ENCODE peak calls at places on chromosomes 13 and 19, in five cellular contexts. B, K, A, S and C are unnamed samples.

GRCh38 chr13:67224148-67224846 is 5.8 kb downstream of the PCDH9 start:
- DNase-seq in B (peak), K (peak), A (peak), S (peak), C (no peak)

GRCh38 chr19:11192957-11193939 is 4.1 kb downstream of the KANK2 start:
- DNase-seq in B (no peak), K (no peak), A (no peak), S (no peak), C (no peak)

GRCh38 chr19:18440421-18440877 is 2.5 kb upstream of the ISYNA1 start:
- DNase-seq in B (no peak), K (no peak), A (no peak), S (peak), C (peak)

GRCh38 chr13:34617684-34618083 is 324.4 kb upstream of the NBEA start:
- DNase-seq in B (no peak), K (no peak), A (no peak), S (no peak), C (no peak)

GRCh38 chr13:112871742-112872141 is 97.3 kb upstream of the MCF2L start:
- DNase-seq in B (no peak), K (no peak), A (peak), S (no peak), C (no peak)

GRCh38 chr19:48760514-48761221 is 5.3 kb downstream of the FGF21 start:
- DNase-seq in B (no peak), K (no peak), A (no peak), S (no peak), C (peak)

GRCh38 chr19:4310247-4311121 is 6.1 kb downstream of the FSD1 start:
- DNase-seq in B (no peak), K (no peak), A (no peak), S (no peak), C (no peak)

GRCh38 chr13:57073983-57074382 is 66.7 kb upstream of the PRR20A start:
- DNase-seq in B (no peak), K (no peak), A (no peak), S (no peak), C (no peak)

GRCh38 chr13:57970404-57970803 is 338.9 kb downstream of the PCDH17 start:
- DNase-seq in B (no peak), K (no peak), A (no peak), S (no peak), C (no peak)

GRCh38 chr19:6532244-6532999 is 1.6 kb downstream of the TNFSF9 start:
- DNase-seq in B (no peak), K (no peak), A (no peak), S (peak), C (peak)

GRCh38 chr19:38673030-38673429 is 25.6 kb downstream of the ACTN4 start:
- DNase-seq in B (no peak), K (no peak), A (no peak), S (no peak), C (no peak)

GRCh38 chr13:69571606-69572323 is 535.9 kb upstream of the ATXN8OS start:
- DNase-seq in B (no peak), K (no peak), A (no peak), S (no peak), C (no peak)

GRCh38 chr13:79741006-79741405 is 260.1 kb downstream of the NDFIP2 start:
- DNase-seq in B (no peak), K (peak), A (no peak), S (no peak), C (no peak)

GRCh38 chr19:926595-927043 is 784 bp downstream of the ARID3A start:
- DNase-seq in B (no peak), K (no peak), A (no peak), S (no peak), C (peak)

GRCh38 chr13:41496420-41497234 is 39.3 kb downstream of the RGCC start:
- DNase-seq in B (no peak), K (peak), A (no peak), S (no peak), C (no peak)

GRCh38 chr13:38024431-38024830 is 154.9 kb upstream of the TRPC4 start:
- DNase-seq in B (no peak), K (no peak), A (no peak), S (no peak), C (no peak)

GRCh38 chr13:114108894-114109293 is 23.5 kb downstream of the RASA3 start:
- DNase-seq in B (peak), K (no peak), A (peak), S (no peak), C (no peak)

GRCh38 chr19:55461974-55462628 is 659 bp upstream of the ISOC2 start:
- DNase-seq in B (no peak), K (peak), A (no peak), S (no peak), C (no peak)

GRCh38 chr19:8462601-8463000 is 17.8 kb downstream of the HNRNPM start:
- DNase-seq in B (no peak), K (no peak), A (no peak), S (no peak), C (no peak)

GRCh38 chr19:15519433-15519976 is 11.2 kb downstream of the CYP4F22 start:
- DNase-seq in B (no peak), K (no peak), A (no peak), S (no peak), C (no peak)

GRCh38 chr19:10952809-10953208 is 8.0 kb upstream of the SMARCA4 start:
- DNase-seq in B (no peak), K (no peak), A (no peak), S (no peak), C (no peak)

GRCh38 chr19:51020988-51021651 is 1.6 kb upstream of the KLK10 start:
- DNase-seq in B (no peak), K (peak), A (no peak), S (no peak), C (no peak)

GRCh38 chr13:39038569-39038898 is 278 bp downstream of the NHLRC3 start:
- DNase-seq in B (no peak), K (no peak), A (peak), S (peak), C (peak)

GRCh38 chr19:21483589-21484170 is 21.7 kb upstream of the ZNF429 start:
- DNase-seq in B (peak), K (no peak), A (peak), S (peak), C (peak)

GRCh38 chr19:46478356-46478986 is 7.1 kb upstream of the PNMA8A start:
- DNase-seq in B (no peak), K (peak), A (no peak), S (no peak), C (no peak)

GRCh38 chr19:48341006-48341405 is 15.7 kb downstream of the EMP3 start:
- DNase-seq in B (no peak), K (peak), A (no peak), S (no peak), C (no peak)

GRCh38 chr19:48926909-48927308 is 6.6 kb upstream of the DHDH start:
- DNase-seq in B (no peak), K (peak), A (no peak), S (no peak), C (no peak)

GRCh38 chr19:679418-680286 is 3.5 kb downstream of the FSTL3 start:
- DNase-seq in B (no peak), K (peak), A (peak), S (no peak), C (no peak)

GRCh38 chr13:29100739-29101138 is 280.6 kb downstream of the MTUS2 start:
- DNase-seq in B (no peak), K (no peak), A (no peak), S (no peak), C (no peak)

GRCh38 chr13:106176103-106176502 is 359.4 kb downstream of the EFNB2 start:
- DNase-seq in B (no peak), K (peak), A (no peak), S (no peak), C (no peak)

GRCh38 chr13:31160857-31161582 is 684 bp downstream of the HSPH1 start:
- DNase-seq in B (peak), K (peak), A (peak), S (peak), C (peak)

GRCh38 chr13:107124129-107124718 is 556.3 kb upstream of the ARGLU1 start:
- DNase-seq in B (no peak), K (peak), A (no peak), S (no peak), C (no peak)

GRCh38 chr13:27770809-27771208 is 21.5 kb upstream of the GSX1 start:
- DNase-seq in B (no peak), K (peak), A (peak), S (no peak), C (peak)

GRCh38 chr13:24652346-24652745 is 27.9 kb upstream of the ATP12A start:
- DNase-seq in B (no peak), K (no peak), A (peak), S (no peak), C (no peak)

DNA sequence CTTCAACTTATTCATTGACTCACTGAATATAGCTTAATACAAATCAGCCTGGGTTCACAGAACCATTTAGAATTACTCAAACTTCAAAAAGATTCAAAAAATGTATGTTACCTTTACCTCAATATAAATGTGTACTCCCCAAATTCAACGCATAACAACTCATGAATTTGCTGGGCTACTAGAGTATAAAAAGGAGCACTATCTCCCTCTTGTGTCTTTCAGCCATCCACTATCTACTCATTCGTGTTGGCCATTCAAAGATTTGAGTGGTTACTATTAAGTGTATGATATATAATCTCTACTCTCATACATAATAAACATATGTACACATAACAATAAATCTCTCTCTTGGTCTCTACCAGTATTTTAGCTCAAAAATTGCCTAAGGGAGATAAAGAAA is 20.3 kb downstream of the INTS6 start:
- DNase-seq in B (no peak), K (no peak), A (no peak), S (no peak), C (no peak)
- TF ChIP-seq CTCF in B (no peak), K (no peak), A (no peak), S (no peak), C (no peak)

GRCh38 chr13:20397896-20398295 is 127.8 kb downstream of the CRYL1 start:
- DNase-seq in B (no peak), K (no peak), A (peak), S (no peak), C (no peak)

GRCh38 chr13:20400774-20401173 is 124.9 kb downstream of the CRYL1 start:
- DNase-seq in B (no peak), K (peak), A (peak), S (no peak), C (no peak)

GRCh38 chr13:20399961-20400360 is 125.7 kb downstream of the CRYL1 start:
- DNase-seq in B (no peak), K (no peak), A (peak), S (no peak), C (no peak)

GRCh38 chr13:20398459-20398858 is 127.2 kb downstream of the CRYL1 start:
- DNase-seq in B (no peak), K (no peak), A (no peak), S (no peak), C (no peak)

GRCh38 chr13:20399515-20399914 is 126.1 kb downstream of the CRYL1 start:
- DNase-seq in B (no peak), K (no peak), A (peak), S (no peak), C (no peak)
- TF ChIP-seq CTCF in B (no peak), K (no peak), A (no peak), S (no peak), C (no peak)

GRCh38 chr19:29478578-29479565 is 46.9 kb upstream of the VSTM2B start:
- DNase-seq in B (no peak), K (no peak), A (peak), S (no peak), C (no peak)
- TF ChIP-seq CTCF in B (no peak), K (peak), A (no peak), S (no peak), C (peak)

GRCh38 chr13:94415484-94415883 is 64.0 kb downstream of the DCT start:
- DNase-seq in B (no peak), K (no peak), A (no peak), S (no peak), C (no peak)

GRCh38 chr13:94417294-94417693 is 62.2 kb downstream of the DCT start:
- DNase-seq in B (no peak), K (no peak), A (no peak), S (no peak), C (no peak)

GRCh38 chr13:94419304-94419943 is 60.1 kb downstream of the DCT start:
- DNase-seq in B (no peak), K (peak), A (no peak), S (no peak), C (no peak)

GRCh38 chr13:94414141-94414540 is 65.3 kb downstream of the DCT start:
- DNase-seq in B (no peak), K (no peak), A (no peak), S (no peak), C (no peak)

GRCh38 chr13:94416454-94417080 is 62.9 kb downstream of the DCT start:
- DNase-seq in B (no peak), K (peak), A (no peak), S (no peak), C (no peak)
- TF ChIP-seq CTCF in B (no peak), K (peak), A (no peak), S (no peak), C (no peak)